ENCODE peak calls at places on chromosomes 1 and 21, in nine cellular contexts. E, M, J, B, A, Q, T, O and R are unnamed samples.

GRCh38 chr21:45939521-45940045 is 42.0 kb upstream of the COL6A1 start:
- DNase-seq in Q (no peak), B (no peak), E (no peak), O (no peak), J (no peak), M (no peak), T (no peak), A (no peak), R (no peak)

GRCh38 chr1:103416681-103417318 is 108.7 kb upstream of the RNPC3 start:
- DNase-seq in A (no peak), J (no peak), O (peak), T (no peak), E (no peak), B (no peak), M (no peak), Q (no peak), R (no peak)

GRCh38 chr21:45818276-45818903 is 163.2 kb upstream of the COL6A1 start:
- DNase-seq in B (no peak), A (no peak), J (no peak), O (peak), E (peak), T (peak), Q (no peak), M (no peak), R (no peak)

GRCh38 chr1:115544131-115544530 is 97.6 kb upstream of the VANGL1 start:
- DNase-seq in E (no peak), M (no peak), A (no peak), J (no peak), O (peak), Q (no peak), B (no peak), T (no peak), R (no peak)

GRCh38 chr21:30839304-30839703 is 9.7 kb upstream of the KRTAP7-1 start:
- DNase-seq in B (no peak), M (no peak), J (no peak), O (no peak), A (peak), E (no peak), Q (no peak), T (no peak), R (peak)

GRCh38 chr21:37687001-37687400 is 229.3 kb downstream of the KCNJ6 start:
- DNase-seq in J (no peak), B (no peak), O (no peak), T (no peak), A (no peak), E (no peak), M (no peak), Q (no peak), R (no peak)

GRCh38 chr1:43975249-43975961 is 645 bp downstream of the ATP6V0B start:
- DNase-seq in T (no peak), J (peak), M (no peak), O (no peak), E (peak), Q (no peak), A (peak), B (peak), R (no peak)

GRCh38 chr1:151510614-151510956 is 602 bp upstream of the CGN start:
- DNase-seq in O (no peak), E (no peak), J (no peak), M (no peak), B (no peak), A (no peak), Q (no peak), T (no peak), R (no peak)

GRCh38 chr1:1001631-1002300 is 1.9 kb upstream of the HES4 start:
- DNase-seq in Q (peak), O (peak), E (peak), J (peak), T (peak), A (peak), B (peak), M (no peak), R (peak)

GRCh38 chr1:209723761-209724693 is 19.4 kb downstream of the HSD11B1 start:
- DNase-seq in J (no peak), O (no peak), T (no peak), Q (no peak), B (no peak), A (no peak), M (no peak), E (no peak), R (no peak)

GRCh38 chr21:41142051-41142795 is 25.7 kb upstream of the BACE2 start:
- DNase-seq in B (no peak), J (no peak), A (no peak), T (peak), O (peak), M (peak), E (peak), Q (no peak), R (no peak)

GRCh38 chr1:201426395-201427310 is 5.1 kb upstream of the TNNI1 start:
- DNase-seq in T (no peak), A (no peak), M (no peak), B (no peak), Q (no peak), O (no peak), E (no peak), J (no peak), R (no peak)

GRCh38 chr1:68162761-68163160 is 69.6 kb downstream of the WLS start:
- DNase-seq in O (no peak), M (no peak), J (no peak), Q (no peak), A (peak), T (no peak), E (no peak), B (no peak), R (peak)
- TF ChIP-seq CTCF in O (peak), M (peak), J (no peak), Q (no peak), A (peak), T (no peak), E (no peak), B (no peak), R (peak)

GRCh38 chr1:167910530-167910929 is 3.4 kb downstream of the ADCY10 start:
- DNase-seq in Q (no peak), T (no peak), A (no peak), O (no peak), J (no peak), B (no peak), E (no peak), M (no peak), R (no peak)
- TF ChIP-seq CTCF in Q (no peak), T (no peak), A (no peak), O (no peak), J (no peak), B (no peak), E (no peak), M (no peak), R (no peak)

GRCh38 chr1:60035925-60036324 is 37.6 kb downstream of the C1orf87 start:
- DNase-seq in J (no peak), A (no peak), Q (no peak), E (no peak), B (no peak), O (no peak), T (no peak), M (no peak), R (no peak)
- TF ChIP-seq CTCF in J (no peak), A (no peak), Q (no peak), E (no peak), B (no peak), O (no peak), T (no peak), M (no peak), R (no peak)

DNA sequence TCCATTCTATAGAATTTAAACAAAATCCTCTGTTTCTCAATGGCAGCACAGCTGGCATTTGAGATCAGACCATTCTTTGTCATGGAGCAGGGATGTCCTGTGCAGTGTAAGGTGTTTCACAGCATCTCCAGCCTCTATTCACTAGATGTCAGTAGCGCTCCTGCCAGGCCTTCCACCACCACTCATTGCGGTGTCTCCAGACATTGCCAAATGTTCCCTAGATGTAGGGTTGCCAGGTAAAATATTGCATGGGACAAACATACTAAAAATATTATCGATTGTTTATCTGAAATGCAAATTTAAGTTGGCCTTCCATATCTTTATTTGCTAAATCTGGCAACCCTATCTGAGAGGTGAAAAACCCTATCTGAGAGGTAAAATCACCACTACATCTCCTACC is 11.7 kb downstream of the ITLN2 start:
- DNase-seq in M (no peak), A (no peak), E (no peak), Q (no peak), B (no peak), T (no peak), O (peak), J (no peak), R (no peak)
- TF ChIP-seq CTCF in M (peak), A (no peak), E (no peak), Q (no peak), B (peak), T (peak), O (peak), J (no peak), R (no peak)